ENCODE peak calls at places on chromosome 20, in four cellular contexts. B is T-helper 9 cell, C is left colon, H is stomach. K is an unnamed sample.

GRCh38 chr20:47951521-47951951 is 166.3 kb upstream of the SULF2 start:
- DNase-seq in C (no peak), B (no peak), H (no peak), K (no peak)

GRCh38 chr20:2624190-2624589 is 28.2 kb upstream of the NOP56 start:
- DNase-seq in H (no peak), B (no peak), C (no peak), K (no peak)

GRCh38 chr20:63937596-63937995 is 18.6 kb downstream of the UCKL1 start:
- DNase-seq in B (no peak), H (no peak), C (no peak), K (no peak)

GRCh38 chr20:35271073-35271882 is 6.6 kb downstream of the MMP24OS start:
- DNase-seq in B (no peak), C (no peak), H (no peak), K (no peak)

GRCh38 chr20:20362774-20363435 is 5.0 kb upstream of the INSM1 start:
- DNase-seq in C (peak; percentile 13), B (no peak), H (no peak), K (no peak)

GRCh38 chr20:21808863-21809664 is 103.6 kb downstream of the PAX1 start:
- DNase-seq in C (peak; percentile 47), H (peak; percentile 56), B (peak; percentile 3), K (no peak)

GRCh38 chr20:44054849-44055248 is 132.1 kb downstream of the JPH2 start:
- DNase-seq in B (no peak), H (peak; percentile 8), C (no peak), K (no peak)

GRCh38 chr20:43853174-43853803 is 61.4 kb upstream of the TOX2 start:
- DNase-seq in B (no peak), H (no peak), C (no peak), K (no peak)

GRCh38 chr20:58818585-58819285 is 32.0 kb downstream of the GNAS-AS1 start:
- DNase-seq in C (no peak), H (no peak), B (no peak), K (no peak)

GRCh38 chr20:48266571-48266970 is 481.3 kb upstream of the SULF2 start:
- DNase-seq in C (no peak), H (no peak), B (no peak), K (no peak)

GRCh38 chr20:36856196-36856595 is 19.7 kb upstream of the TLDC2 start:
- DNase-seq in H (no peak), B (no peak), C (no peak), K (no peak)

GRCh38 chr20:14715400-14715799 is 378.0 kb upstream of the FLRT3 start:
- DNase-seq in H (no peak), C (no peak), B (no peak), K (no peak)

GRCh38 chr20:51009303-51010042 is 13.4 kb downstream of the KCNG1 start:
- DNase-seq in B (no peak), H (no peak), C (no peak), K (no peak)

GRCh38 chr20:21202284-21202683 is 76.4 kb downstream of the KIZ start:
- DNase-seq in C (no peak), B (no peak), H (no peak), K (no peak)

GRCh38 chr20:5510446-5510845 is 193.7 kb upstream of the PROKR2 start:
- DNase-seq in C (no peak), B (no peak), H (no peak), K (no peak)

GRCh38 chr20:46243707-46244628 is 64.3 kb downstream of the CDH22 start:
- DNase-seq in H (no peak), B (no peak), C (no peak), K (no peak)

GRCh38 chr20:20837574-20838021 is 125.2 kb upstream of the RALGAPA2 start:
- DNase-seq in C (peak; percentile 61), H (peak; percentile 60), B (no peak), K (no peak)

GRCh38 chr20:11511816-11512215 is 405.9 kb upstream of the BTBD3 start:
- DNase-seq in C (no peak), H (no peak), B (no peak), K (no peak)

K was measured in effector CD4-positive, alpha-beta T cell.